ENCODE peak calls at places on chromosomes 6 and 20, in seven cellular contexts. G is Daoy; H is GM23338; F is ovary; V is naive thymus-derived CD8-positive, alpha-beta T cell; N is T-cell; T is astrocyte of the spinal cord. B is an unnamed sample.

GRCh38 chr6:26017567-26017966 is 55.0 kb downstream of the TRIM38 start:
- DNase-seq in G (no peak), H (peak), F (peak), V (peak), N (peak), T (peak), B (peak)

GRCh38 chr20:5349448-5349847 is 32.7 kb upstream of the PROKR2 start:
- DNase-seq in G (peak), H (no peak), F (no peak), V (no peak), N (no peak), T (no peak), B (no peak)

GRCh38 chr20:22866757-22867425 is 168.2 kb upstream of the SSTR4 start:
- DNase-seq in G (no peak), H (no peak), F (no peak), V (no peak), N (no peak), T (peak), B (no peak)

GRCh38 chr6:131764350-131764749 is 43.5 kb upstream of the ENPP1 start:
- DNase-seq in G (no peak), H (no peak), F (no peak), V (no peak), N (no peak), T (no peak), B (no peak)

GRCh38 chr6:31898200-31899011 is 908 bp upstream of the EHMT2 start:
- DNase-seq in G (peak), H (peak), F (no peak), V (peak), N (peak), T (peak), B (no peak)

GRCh38 chr6:22582806-22583205 is 13.4 kb downstream of the HDGFL1 start:
- DNase-seq in G (no peak), H (no peak), F (no peak), V (no peak), N (no peak), T (no peak), B (no peak)

GRCh38 chr20:34220581-34220980 is 20.6 kb upstream of the ASIP start:
- DNase-seq in G (peak), H (no peak), F (no peak), V (no peak), N (no peak), T (peak), B (no peak)

GRCh38 chr6:36177166-36177565 is 19.4 kb upstream of the BRPF3 start:
- DNase-seq in G (no peak), H (no peak), F (no peak), V (no peak), N (no peak), T (no peak), B (no peak)

GRCh38 chr6:42135161-42135560 is 7.3 kb downstream of the C6orf132 start:
- DNase-seq in G (no peak), H (peak), F (no peak), V (no peak), N (no peak), T (no peak), B (no peak)

GRCh38 chr6:21149460-21149859 is 444.1 kb upstream of the SOX4 start:
- DNase-seq in G (peak), H (no peak), F (no peak), V (no peak), N (no peak), T (no peak), B (no peak)

GRCh38 chr20:5784735-5785134 is 34.5 kb downstream of the SHLD1 start:
- DNase-seq in G (no peak), H (no peak), F (no peak), V (no peak), N (no peak), T (no peak), B (no peak)

GRCh38 chr6:12601881-12602280 is 114.7 kb upstream of the PHACTR1 start:
- DNase-seq in G (no peak), H (no peak), F (no peak), V (no peak), N (no peak), T (no peak), B (no peak)

GRCh38 chr6:35258858-35259193 is 709 bp upstream of the ZNF76 start:
- DNase-seq in G (no peak), H (peak), F (no peak), V (peak), N (peak), T (peak), B (no peak)

B was measured in adrenal gland.